ENCODE peak calls at places on chromosomes 2 and 18, in six cellular contexts. B, Z, E, K, D and G are unnamed samples. For H3K4me1, the result is how much of the 10 kb centered on the place peaks cover.

GRCh38 chr2:1727796-1728474 is 16.4 kb downstream of the PXDN start:
- DNase-seq in B (no peak), Z (peak), E (no peak), K (no peak), D (no peak), G (no peak)

GRCh38 chr2:36356990-36357505 is 1.5 kb downstream of the CRIM1 start:
- DNase-seq in B (peak), Z (no peak), E (no peak), K (peak), D (peak), G (no peak)

GRCh38 chr2:64751286-64752260 is 97.9 kb upstream of the SERTAD2 start:
- DNase-seq in B (peak), Z (no peak), E (peak), K (peak), D (peak), G (peak)

GRCh38 chr2:231861538-231861937 is 64.7 kb downstream of the NPPC start:
- DNase-seq in B (no peak), Z (no peak), E (no peak), K (no peak), D (no peak), G (no peak)

GRCh38 chr2:120661551-120661950 is 74.1 kb upstream of the GLI2 start:
- DNase-seq in B (peak), Z (no peak), E (no peak), K (no peak), D (peak), G (peak)

GRCh38 chr2:192885569-192886160 is 690.9 kb upstream of the TMEFF2 start:
- DNase-seq in B (no peak), Z (no peak), E (peak), K (no peak), D (no peak), G (no peak)

GRCh38 chr2:20578266-20578894 is 72.5 kb downstream of the HS1BP3 start:
- DNase-seq in B (no peak), Z (no peak), E (no peak), K (no peak), D (no peak), G (no peak)

GRCh38 chr2:106890611-106891010 is 4.6 kb upstream of the ST6GAL2 start:
- DNase-seq in B (no peak), Z (no peak), E (no peak), K (no peak), D (no peak), G (no peak)

GRCh38 chr18:75247601-75248421 is 37.2 kb downstream of the TSHZ1 start:
- DNase-seq in B (peak), Z (no peak), E (peak), K (no peak), D (peak), G (no peak)

GRCh38 chr18:24296273-24296672 is 101.4 kb downstream of the OSBPL1A start:
- DNase-seq in B (no peak), Z (no peak), E (no peak), K (no peak), D (no peak), G (no peak)

GRCh38 chr2:18949871-18950597 is 360.7 kb upstream of the NT5C1B start:
- DNase-seq in B (peak), Z (no peak), E (peak), K (no peak), D (peak), G (no peak)

GRCh38 chr2:230043025-230043424 is 25.7 kb downstream of the SLC16A14 start:
- DNase-seq in B (no peak), Z (no peak), E (no peak), K (no peak), D (no peak), G (no peak)

GRCh38 chr2:96869281-96869823 is 528 bp downstream of the SEMA4C start:
- DNase-seq in B (peak), Z (peak), E (peak), K (peak), D (peak), G (peak)

GRCh38 chr2:203817147-203817546 is 50.4 kb upstream of the CTLA4 start:
- DNase-seq in B (no peak), Z (no peak), E (no peak), K (no peak), D (no peak), G (no peak)

GRCh38 chr2:241179894-241180293 is 8.6 kb upstream of the ANO7 start:
- DNase-seq in B (peak), Z (no peak), E (no peak), K (no peak), D (no peak), G (no peak)

GRCh38 chr2:10405441-10405840 is 42.7 kb downstream of the ODC1 start:
- DNase-seq in B (peak), Z (peak), E (peak), K (peak), D (peak), G (no peak)

GRCh38 chr2:118223487-118224136 is 135.3 kb downstream of the INSIG2 start:
- DNase-seq in B (peak), Z (no peak), E (no peak), K (no peak), D (peak), G (no peak)

GRCh38 chr2:62441824-62442223 is 64.2 kb downstream of the TMEM17 start:
- DNase-seq in B (no peak), Z (no peak), E (no peak), K (no peak), D (no peak), G (peak)

GRCh38 chr2:239889641-239890055 is 135.5 kb downstream of the NDUFA10 start:
- DNase-seq in B (no peak), Z (peak), E (no peak), K (no peak), D (no peak), G (no peak)

GRCh38 chr18:79692056-79692455 is 12.5 kb downstream of the CTDP1 start:
- DNase-seq in B (no peak), Z (peak), E (no peak), K (no peak), D (no peak), G (no peak)

GRCh38 chr18:50418650-50419049 is 43.8 kb downstream of the SKA1 start:
- DNase-seq in B (no peak), Z (no peak), E (no peak), K (no peak), D (no peak), G (no peak)

GRCh38 chr18:7940976-7941375 is 373.9 kb downstream of the PTPRM start:
- DNase-seq in B (no peak), Z (no peak), E (no peak), K (no peak), D (no peak), G (no peak)

GRCh38 chr2:55923091-55923977 is at the start of gene EFEMP1:
- DNase-seq in B (peak), Z (peak), E (peak), K (peak), D (peak), G (peak)

GRCh38 chr2:113197347-113198047 is 23.7 kb downstream of the PSD4 start:
- DNase-seq in B (no peak), Z (no peak), E (no peak), K (no peak), D (no peak), G (no peak)

GRCh38 chr2:19861771-19862170 is 40.0 kb downstream of the TTC32 start:
- DNase-seq in B (peak), Z (no peak), E (no peak), K (no peak), D (peak), G (no peak)

GRCh38 chr2:19982268-19982667 is 7.6 kb downstream of the WDR35 start:
- DNase-seq in B (peak), Z (no peak), E (no peak), K (no peak), D (peak), G (no peak)

GRCh38 chr2:157876771-157877108 is 610 bp upstream of the ACVR1 start:
- DNase-seq in B (no peak), Z (no peak), E (no peak), K (no peak), D (no peak), G (no peak)

DNA sequence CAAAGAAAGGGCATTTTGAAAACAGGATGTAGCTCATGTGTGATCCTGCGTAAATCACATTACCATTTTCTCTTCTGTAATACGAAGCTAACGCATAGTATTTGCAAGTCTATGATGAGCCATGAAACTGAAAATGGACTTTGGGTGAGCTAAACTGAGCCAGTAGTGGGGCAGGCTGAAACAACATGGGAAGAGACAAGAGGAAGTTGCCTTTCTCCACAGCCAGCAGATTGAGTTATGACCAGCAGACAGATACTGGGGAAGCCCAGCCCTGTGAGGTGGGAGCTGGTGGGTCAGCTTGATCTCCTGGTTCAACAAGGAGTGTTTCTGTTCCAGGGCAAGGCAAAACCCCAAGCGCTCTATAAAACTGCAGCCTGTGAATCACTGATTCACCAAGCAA is 11.8 kb downstream of the CYRIA start:
- DNase-seq in B (no peak), Z (no peak), E (no peak), K (no peak), D (no peak), G (peak)
- H3K4me1 ChIP-seq in B (under half), Z (under half), E (under half), K (under half), D (under half), G (half or more)

GRCh38 chr2:46372475-46372874 is 75.3 kb downstream of the EPAS1 start:
- DNase-seq in B (no peak), Z (no peak), E (no peak), K (no peak), D (no peak), G (no peak)

GRCh38 chr2:46368416-46368815 is 71.2 kb downstream of the EPAS1 start:
- DNase-seq in B (no peak), Z (no peak), E (no peak), K (no peak), D (no peak), G (no peak)

GRCh38 chr2:46371858-46372257 is 74.7 kb downstream of the EPAS1 start:
- DNase-seq in B (no peak), Z (no peak), E (no peak), K (no peak), D (no peak), G (no peak)

GRCh38 chr2:46367286-46367685 is 70.1 kb downstream of the EPAS1 start:
- DNase-seq in B (no peak), Z (no peak), E (no peak), K (no peak), D (peak), G (no peak)

DNA sequence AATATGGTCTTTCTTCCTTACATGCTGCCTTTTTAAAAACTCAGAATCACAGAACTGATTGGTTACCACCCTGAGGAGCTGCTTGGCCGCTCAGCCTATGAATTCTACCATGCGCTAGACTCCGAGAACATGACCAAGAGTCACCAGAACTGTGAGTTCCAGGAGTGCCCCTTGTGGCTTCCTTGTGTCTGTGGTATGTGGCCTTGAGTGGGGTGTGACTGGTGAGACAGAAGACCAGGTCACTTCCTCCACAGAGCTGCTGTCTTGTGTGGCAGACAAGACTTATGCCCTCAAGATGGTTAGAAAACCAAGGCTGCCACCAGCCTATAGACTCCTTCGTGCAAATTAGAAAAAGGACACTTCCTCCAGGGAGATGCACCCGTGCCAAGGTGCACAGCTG is 72.6 kb downstream of the EPAS1 start:
- DNase-seq in B (no peak), Z (no peak), E (no peak), K (no peak), D (no peak), G (no peak)
- H3K27ac ChIP-seq in B (no peak), Z (no peak), E (no peak), K (no peak), D (no peak), G (no peak)

GRCh38 chr2:128236491-128237035 is 82.1 kb downstream of the HS6ST1 start:
- DNase-seq in B (peak), Z (no peak), E (no peak), K (no peak), D (peak), G (peak)
- H3K4me1 ChIP-seq in B (under half), Z (under half), E (under half), K (under half), D (under half), G (under half)

GRCh38 chr2:228079194-228079593 is 102.3 kb downstream of the SPHKAP start:
- DNase-seq in B (no peak), Z (no peak), E (no peak), K (no peak), D (no peak), G (no peak)

GRCh38 chr2:228083131-228083530 is 98.4 kb downstream of the SPHKAP start:
- DNase-seq in B (no peak), Z (no peak), E (no peak), K (no peak), D (no peak), G (no peak)

GRCh38 chr2:228086561-228086960 is 94.9 kb downstream of the SPHKAP start:
- DNase-seq in B (no peak), Z (no peak), E (no peak), K (no peak), D (no peak), G (no peak)

GRCh38 chr2:228084717-228085116 is 96.8 kb downstream of the SPHKAP start:
- DNase-seq in B (no peak), Z (no peak), E (no peak), K (no peak), D (no peak), G (no peak)

GRCh38 chr2:228082571-228082970 is 98.9 kb downstream of the SPHKAP start:
- DNase-seq in B (no peak), Z (no peak), E (no peak), K (no peak), D (no peak), G (no peak)
- H3K27ac ChIP-seq in B (no peak), Z (no peak), E (no peak), K (no peak), D (no peak), G (no peak)

DNA sequence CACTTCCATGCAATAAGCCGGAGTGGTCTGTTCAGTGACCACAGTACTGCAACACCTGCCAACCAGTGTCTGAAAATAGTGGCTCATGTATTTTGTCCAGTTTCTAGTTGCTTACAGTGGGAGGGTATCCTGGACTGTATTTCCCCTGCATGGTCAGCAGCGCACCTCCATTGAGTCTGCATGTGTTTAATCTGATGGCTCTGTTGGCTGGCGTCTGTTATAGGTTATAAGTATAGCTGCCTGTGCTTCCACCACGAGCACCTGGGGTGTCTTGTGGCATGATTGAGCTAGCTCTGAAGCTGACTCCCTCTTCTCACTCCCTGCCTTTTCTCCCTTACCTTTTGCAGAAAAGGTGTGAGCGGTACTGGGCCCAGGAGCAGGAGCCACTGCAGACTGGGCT is 12.9 kb downstream of the PTPN18 start:
- DNase-seq in B (no peak), Z (no peak), E (no peak), K (no peak), D (no peak), G (no peak)
- H3K4me1 ChIP-seq in B (under half), Z (under half), E (under half), K (under half), D (under half), G (under half)

DNA sequence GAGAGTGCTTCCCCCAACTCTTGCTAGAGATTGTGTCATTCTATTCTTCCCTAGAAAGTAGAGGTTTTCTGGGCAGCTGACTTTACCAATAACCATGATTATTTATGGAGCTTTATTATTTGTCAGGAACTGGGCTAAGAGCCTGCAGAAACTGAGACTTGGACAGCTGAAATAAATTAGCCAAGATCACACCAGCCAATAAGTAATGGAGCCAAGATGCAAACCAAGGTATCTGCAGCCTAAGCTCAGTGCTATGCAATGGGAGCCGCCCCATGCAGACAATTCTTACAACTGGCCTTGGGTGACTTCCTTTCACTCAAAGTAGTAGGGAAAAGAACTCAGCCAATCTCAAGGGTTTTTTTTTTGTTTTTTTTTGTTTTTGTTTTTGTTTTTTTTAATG is 84.8 kb downstream of the CCBE1 start:
- DNase-seq in B (peak), Z (no peak), E (no peak), K (no peak), D (peak), G (no peak)
- H3K27ac ChIP-seq in B (no peak), Z (no peak), E (no peak), K (no peak), D (no peak), G (no peak)

GRCh38 chr2:85161626-85161960 is 28.4 kb downstream of the TCF7L1 start:
- DNase-seq in B (peak), Z (no peak), E (no peak), K (no peak), D (peak), G (no peak)
- H3K4me1 ChIP-seq in B (under half), Z (under half), E (under half), K (under half), D (under half), G (half or more)